ENCODE peak calls at places on chromosomes 12 and 14, in eight cellular contexts. B, P, U, J, M, Y, T and W are unnamed samples.

GRCh38 chr14:80005561-80005960 is 205.7 kb downstream of the DIO2 start:
- DNase-seq in B (no peak), P (no peak), U (no peak), J (no peak), M (no peak), Y (no peak), T (no peak), W (no peak)

GRCh38 chr14:79576434-79576833 is 634.9 kb downstream of the DIO2 start:
- DNase-seq in B (no peak), P (no peak), U (peak), J (no peak), M (no peak), Y (no peak), T (peak), W (no peak)

GRCh38 chr12:49345048-49345839 is 1.4 kb upstream of the DNAJC22 start:
- DNase-seq in B (no peak), P (peak), U (no peak), J (no peak), M (no peak), Y (no peak), T (no peak), W (no peak)

GRCh38 chr14:22847661-22848341 is 11.4 kb downstream of the MMP14 start:
- DNase-seq in B (no peak), P (no peak), U (peak), J (no peak), M (no peak), Y (no peak), T (peak), W (no peak)

GRCh38 chr12:76755829-76756379 is 8.0 kb upstream of the ZDHHC17 start:
- DNase-seq in B (no peak), P (no peak), U (no peak), J (no peak), M (no peak), Y (no peak), T (no peak), W (no peak)

GRCh38 chr12:5044420-5045295 is 979 bp downstream of the KCNA5 start:
- DNase-seq in B (no peak), P (no peak), U (no peak), J (no peak), M (no peak), Y (no peak), T (no peak), W (no peak)

GRCh38 chr12:45213107-45213506 is 2.8 kb upstream of the ANO6 start:
- DNase-seq in B (no peak), P (no peak), U (no peak), J (no peak), M (no peak), Y (no peak), T (no peak), W (no peak)

GRCh38 chr12:26566670-26567069 is 266.3 kb downstream of the ITPR2 start:
- DNase-seq in B (no peak), P (no peak), U (peak), J (no peak), M (no peak), Y (no peak), T (no peak), W (no peak)

GRCh38 chr14:60848066-60848465 is 113.5 kb downstream of the MNAT1 start:
- DNase-seq in B (no peak), P (no peak), U (no peak), J (no peak), M (no peak), Y (no peak), T (no peak), W (no peak)

GRCh38 chr12:53233671-53234091 is 1.7 kb upstream of the RARG start:
- DNase-seq in B (no peak), P (no peak), U (no peak), J (no peak), M (no peak), Y (no peak), T (no peak), W (no peak)
- H3K27ac ChIP-seq in B (no peak), P (no peak), U (no peak), J (no peak), M (peak), Y (no peak), T (no peak), W (peak)

GRCh38 chr12:47166365-47166764 is 86.6 kb upstream of the AMIGO2 start:
- DNase-seq in B (no peak), P (no peak), U (no peak), J (no peak), M (no peak), Y (no peak), T (no peak), W (no peak)
- H3K27ac ChIP-seq in B (no peak), P (no peak), U (no peak), J (no peak), M (no peak), Y (no peak), T (no peak), W (no peak)

GRCh38 chr14:31174433-31174832 is 33.2 kb downstream of the HECTD1 start:
- DNase-seq in B (no peak), P (no peak), U (no peak), J (no peak), M (no peak), Y (no peak), T (no peak), W (no peak)

GRCh38 chr14:31169877-31170276 is 37.7 kb downstream of the HECTD1 start:
- DNase-seq in B (no peak), P (no peak), U (no peak), J (no peak), M (no peak), Y (no peak), T (no peak), W (no peak)

GRCh38 chr14:31173120-31173837 is 34.3 kb downstream of the HECTD1 start:
- DNase-seq in B (no peak), P (no peak), U (no peak), J (no peak), M (no peak), Y (no peak), T (no peak), W (no peak)

GRCh38 chr14:31170411-31170810 is 37.2 kb downstream of the HECTD1 start:
- DNase-seq in B (no peak), P (no peak), U (peak), J (no peak), M (no peak), Y (no peak), T (no peak), W (no peak)

GRCh38 chr14:31172084-31172483 is 35.5 kb downstream of the HECTD1 start:
- DNase-seq in B (no peak), P (no peak), U (peak), J (no peak), M (no peak), Y (no peak), T (no peak), W (no peak)
- H3K27ac ChIP-seq in B (no peak), P (no peak), U (no peak), J (no peak), M (no peak), Y (no peak), T (no peak), W (peak)

GRCh38 chr12:93376436-93377251 is 1.1 kb upstream of the NUDT4 start:
- DNase-seq in B (no peak), P (no peak), U (no peak), J (no peak), M (no peak), Y (peak), T (peak), W (no peak)
- H3K27ac ChIP-seq in B (no peak), P (no peak), U (no peak), J (peak), M (peak), Y (peak), T (peak), W (peak)

GRCh38 chr14:67519406-67519805 is 13.7 kb upstream of the PLEKHH1 start:
- DNase-seq in B (no peak), P (no peak), U (no peak), J (no peak), M (no peak), Y (no peak), T (no peak), W (no peak)
- H3K27ac ChIP-seq in B (no peak), P (no peak), U (no peak), J (no peak), M (no peak), Y (no peak), T (no peak), W (no peak)

DNA sequence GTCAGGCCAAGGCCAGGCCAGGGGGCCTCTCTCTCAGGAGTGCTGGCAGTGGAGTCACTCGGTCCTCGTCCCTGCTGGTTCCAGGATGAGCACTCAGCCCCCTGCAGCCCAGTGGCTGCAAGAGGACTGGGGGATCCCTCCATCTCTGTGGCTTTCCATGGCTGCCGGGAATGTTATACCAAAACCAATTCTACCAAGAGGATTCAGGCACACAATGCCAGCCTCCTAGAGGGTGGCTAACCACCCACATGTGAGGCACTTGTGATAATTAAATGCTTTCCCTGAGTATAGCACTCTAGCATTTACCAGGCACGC is 21.9 kb downstream of the ASB2 start:
- DNase-seq in B (no peak), P (no peak), U (no peak), J (no peak), M (no peak), Y (no peak), T (no peak), W (no peak)
- H3K27ac ChIP-seq in B (peak), P (no peak), U (no peak), J (no peak), M (no peak), Y (no peak), T (peak), W (no peak)

DNA sequence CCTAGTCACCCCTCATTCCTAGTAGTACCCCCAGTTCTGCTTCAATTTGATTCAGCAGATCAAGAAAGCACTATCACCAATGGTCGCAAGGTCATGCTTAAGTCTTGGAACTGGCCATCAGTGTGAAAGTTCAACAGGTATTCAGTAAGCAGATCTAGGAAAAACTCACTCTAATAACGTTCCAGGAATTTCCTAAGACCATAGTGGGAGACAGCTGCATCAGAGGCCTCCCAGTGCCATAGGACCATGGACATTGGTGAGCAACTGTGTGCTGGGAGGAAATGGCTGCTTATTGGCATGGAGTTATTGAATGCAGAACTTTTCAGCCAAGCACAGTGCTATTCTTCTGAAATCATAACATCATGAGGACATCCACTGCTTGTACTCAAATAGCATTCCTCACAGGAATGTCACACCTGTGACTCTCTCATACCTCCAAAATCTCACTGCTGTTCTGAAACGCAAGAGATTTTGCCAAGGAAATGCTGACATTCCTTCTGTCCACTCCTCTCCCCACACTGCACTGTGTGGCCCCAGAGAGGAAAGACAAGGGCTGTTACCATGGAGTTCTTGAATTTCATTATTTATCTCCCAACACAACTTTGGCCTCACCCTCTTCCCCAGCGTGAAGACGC is 30.9 kb upstream of the MDM2 start:
- DNase-seq in B (no peak), P (no peak), U (no peak), J (no peak), M (no peak), Y (no peak), T (no peak), W (no peak)
- H3K27ac ChIP-seq in B (no peak), P (no peak), U (no peak), J (no peak), M (no peak), Y (no peak), T (no peak), W (no peak)

GRCh38 chr14:69700609-69701008 is 66.3 kb upstream of the SRSF5 start:
- DNase-seq in B (no peak), P (no peak), U (no peak), J (no peak), M (no peak), Y (no peak), T (no peak), W (no peak)

GRCh38 chr14:69701269-69701668 is 65.7 kb upstream of the SRSF5 start:
- DNase-seq in B (no peak), P (no peak), U (no peak), J (no peak), M (no peak), Y (no peak), T (no peak), W (no peak)

GRCh38 chr14:69704319-69704718 is 62.6 kb upstream of the SRSF5 start:
- DNase-seq in B (no peak), P (no peak), U (no peak), J (no peak), M (no peak), Y (no peak), T (no peak), W (no peak)

GRCh38 chr14:69701857-69702256 is 65.1 kb upstream of the SRSF5 start:
- DNase-seq in B (no peak), P (no peak), U (no peak), J (no peak), M (no peak), Y (peak), T (no peak), W (no peak)

GRCh38 chr14:69703047-69704046 is 63.6 kb upstream of the SRSF5 start:
- DNase-seq in B (peak), P (no peak), U (no peak), J (no peak), M (no peak), Y (no peak), T (no peak), W (no peak)
- H3K27ac ChIP-seq in B (peak), P (no peak), U (no peak), J (no peak), M (peak), Y (no peak), T (no peak), W (no peak)

GRCh38 chr12:121861549-121862254 is 3.0 kb upstream of the HPD start:
- DNase-seq in B (no peak), P (no peak), U (peak), J (no peak), M (no peak), Y (no peak), T (peak), W (no peak)
- H3K27ac ChIP-seq in B (no peak), P (no peak), U (no peak), J (no peak), M (peak), Y (no peak), T (peak), W (no peak)

GRCh38 chr12:124741211-124741610 is 122.5 kb downstream of the SCARB1 start:
- DNase-seq in B (no peak), P (no peak), U (no peak), J (no peak), M (no peak), Y (no peak), T (no peak), W (no peak)
- H3K27ac ChIP-seq in B (no peak), P (no peak), U (no peak), J (no peak), M (peak), Y (peak), T (no peak), W (no peak)